ENCODE peak calls at places on chromosomes 11 and 22, in ten cellular contexts. One of them, this sample, is unnamed.

GRCh38 chr11:19849107-19849789 is 136.6 kb downstream of the NAV2 start:
- DNase-seq in IMR-90: peak; percentile 41
- DNase-seq in PC-9: no peak
- DNase-seq in prostate gland: no peak
- DNase-seq in fibroblast of lung: no peak
- DNase-seq in osteoblast: no peak
- DNase-seq in colonic mucosa: no peak
- DNase-seq in kidney: no peak
- DNase-seq in left ventricle myocardium inferior: peak; percentile 25
- DNase-seq in A549: no peak
- DNase-seq in this sample: no peak

GRCh38 chr22:42194953-42195352 is 64.3 kb upstream of the CYP2D6 start:
- DNase-seq in left ventricle myocardium inferior: no peak
- DNase-seq in colonic mucosa: no peak
- DNase-seq in kidney: no peak
- DNase-seq in prostate gland: no peak
- DNase-seq in osteoblast: no peak
- DNase-seq in PC-9: peak; percentile 95
- DNase-seq in A549: no peak
- DNase-seq in fibroblast of lung: no peak
- DNase-seq in IMR-90: no peak
- DNase-seq in this sample: no peak

GRCh38 chr11:128905345-128906184 is 14.4 kb downstream of the KCNJ5 start:
- DNase-seq in IMR-90: peak; percentile 26
- DNase-seq in prostate gland: peak; percentile 30
- DNase-seq in PC-9: peak; percentile 67
- DNase-seq in fibroblast of lung: peak; percentile 56
- DNase-seq in osteoblast: peak; percentile 90
- DNase-seq in A549: peak; percentile 70
- DNase-seq in kidney: peak; percentile 89
- DNase-seq in left ventricle myocardium inferior: no peak
- DNase-seq in colonic mucosa: peak; percentile 68
- DNase-seq in this sample: peak; percentile 90

GRCh38 chr11:111539426-111540113 is 950 bp upstream of the LAYN start:
- DNase-seq in colonic mucosa: no peak
- DNase-seq in kidney: no peak
- DNase-seq in left ventricle myocardium inferior: no peak
- DNase-seq in prostate gland: no peak
- DNase-seq in PC-9: no peak
- DNase-seq in IMR-90: no peak
- DNase-seq in fibroblast of lung: no peak
- DNase-seq in osteoblast: no peak
- DNase-seq in A549: no peak
- DNase-seq in this sample: no peak

GRCh38 chr22:47102648-47103047 is 340.2 kb downstream of the TBC1D22A start:
- DNase-seq in osteoblast: no peak
- DNase-seq in IMR-90: peak; percentile 12
- DNase-seq in kidney: no peak
- DNase-seq in PC-9: no peak
- DNase-seq in fibroblast of lung: no peak
- DNase-seq in colonic mucosa: no peak
- DNase-seq in A549: peak; percentile 10
- DNase-seq in left ventricle myocardium inferior: no peak
- DNase-seq in prostate gland: no peak
- DNase-seq in this sample: peak; percentile 78

GRCh38 chr22:30702856-30703255 is 8.2 kb downstream of the OSBP2 start:
- DNase-seq in IMR-90: no peak
- DNase-seq in left ventricle myocardium inferior: no peak
- DNase-seq in kidney: no peak
- DNase-seq in fibroblast of lung: no peak
- DNase-seq in PC-9: no peak
- DNase-seq in prostate gland: no peak
- DNase-seq in colonic mucosa: no peak
- DNase-seq in osteoblast: no peak
- DNase-seq in A549: no peak
- DNase-seq in this sample: no peak

GRCh38 chr11:126700773-126701554 is 299.6 kb downstream of the KIRREL3 start:
- DNase-seq in fibroblast of lung: peak; percentile 27
- DNase-seq in A549: peak; percentile 12
- DNase-seq in kidney: no peak
- DNase-seq in left ventricle myocardium inferior: no peak
- DNase-seq in colonic mucosa: no peak
- DNase-seq in prostate gland: no peak
- DNase-seq in PC-9: no peak
- DNase-seq in IMR-90: peak; percentile 28
- DNase-seq in osteoblast: no peak
- DNase-seq in this sample: no peak

GRCh38 chr22:25375683-25376082 is 156.2 kb downstream of the CRYBB2 start:
- DNase-seq in A549: no peak
- DNase-seq in left ventricle myocardium inferior: no peak
- DNase-seq in prostate gland: no peak
- DNase-seq in kidney: no peak
- DNase-seq in colonic mucosa: no peak
- DNase-seq in IMR-90: no peak
- DNase-seq in fibroblast of lung: no peak
- DNase-seq in osteoblast: peak; percentile 1
- DNase-seq in PC-9: no peak
- DNase-seq in this sample: peak; percentile 71

GRCh38 chr22:32804823-32805585 is 3.5 kb downstream of the TIMP3 start:
- DNase-seq in A549: no peak
- DNase-seq in left ventricle myocardium inferior: no peak
- DNase-seq in osteoblast: no peak
- DNase-seq in prostate gland: no peak
- DNase-seq in kidney: no peak
- DNase-seq in IMR-90: no peak
- DNase-seq in PC-9: no peak
- DNase-seq in colonic mucosa: no peak
- DNase-seq in fibroblast of lung: peak; percentile 25
- DNase-seq in this sample: no peak

GRCh38 chr11:125797641-125798040 is 9.7 kb downstream of the PATE3 start:
- DNase-seq in PC-9: no peak
- DNase-seq in prostate gland: no peak
- DNase-seq in IMR-90: no peak
- DNase-seq in fibroblast of lung: no peak
- DNase-seq in osteoblast: no peak
- DNase-seq in A549: no peak
- DNase-seq in colonic mucosa: no peak
- DNase-seq in left ventricle myocardium inferior: no peak
- DNase-seq in kidney: no peak
- DNase-seq in this sample: peak; percentile 71

GRCh38 chr11:1745701-1746320 is 4.6 kb downstream of the IFITM10 start:
- DNase-seq in fibroblast of lung: no peak
- DNase-seq in left ventricle myocardium inferior: no peak
- DNase-seq in prostate gland: no peak
- DNase-seq in A549: no peak
- DNase-seq in osteoblast: no peak
- DNase-seq in kidney: no peak
- DNase-seq in colonic mucosa: no peak
- DNase-seq in PC-9: no peak
- DNase-seq in IMR-90: no peak
- DNase-seq in this sample: no peak

GRCh38 chr11:1748467-1749019 is 1.9 kb downstream of the IFITM10 start:
- DNase-seq in kidney: no peak
- DNase-seq in colonic mucosa: no peak
- DNase-seq in osteoblast: no peak
- DNase-seq in IMR-90: no peak
- DNase-seq in A549: no peak
- DNase-seq in fibroblast of lung: no peak
- DNase-seq in prostate gland: no peak
- DNase-seq in PC-9: no peak
- DNase-seq in left ventricle myocardium inferior: no peak
- DNase-seq in this sample: no peak

GRCh38 chr11:1747753-1748466 is 2.5 kb downstream of the IFITM10 start:
- DNase-seq in PC-9: no peak
- DNase-seq in IMR-90: no peak
- DNase-seq in A549: no peak
- DNase-seq in prostate gland: no peak
- DNase-seq in kidney: peak; percentile 83
- DNase-seq in left ventricle myocardium inferior: peak; percentile 33
- DNase-seq in osteoblast: peak; percentile 95
- DNase-seq in fibroblast of lung: no peak
- DNase-seq in colonic mucosa: no peak
- DNase-seq in this sample: peak; percentile 61

GRCh38 chr11:1746516-1746931 is 3.9 kb downstream of the IFITM10 start:
- DNase-seq in kidney: no peak
- DNase-seq in PC-9: no peak
- DNase-seq in osteoblast: peak; percentile 93
- DNase-seq in IMR-90: no peak
- DNase-seq in A549: no peak
- DNase-seq in fibroblast of lung: no peak
- DNase-seq in colonic mucosa: peak; percentile 28
- DNase-seq in prostate gland: no peak
- DNase-seq in left ventricle myocardium inferior: peak; percentile 29
- DNase-seq in this sample: peak; percentile 36

DNA sequence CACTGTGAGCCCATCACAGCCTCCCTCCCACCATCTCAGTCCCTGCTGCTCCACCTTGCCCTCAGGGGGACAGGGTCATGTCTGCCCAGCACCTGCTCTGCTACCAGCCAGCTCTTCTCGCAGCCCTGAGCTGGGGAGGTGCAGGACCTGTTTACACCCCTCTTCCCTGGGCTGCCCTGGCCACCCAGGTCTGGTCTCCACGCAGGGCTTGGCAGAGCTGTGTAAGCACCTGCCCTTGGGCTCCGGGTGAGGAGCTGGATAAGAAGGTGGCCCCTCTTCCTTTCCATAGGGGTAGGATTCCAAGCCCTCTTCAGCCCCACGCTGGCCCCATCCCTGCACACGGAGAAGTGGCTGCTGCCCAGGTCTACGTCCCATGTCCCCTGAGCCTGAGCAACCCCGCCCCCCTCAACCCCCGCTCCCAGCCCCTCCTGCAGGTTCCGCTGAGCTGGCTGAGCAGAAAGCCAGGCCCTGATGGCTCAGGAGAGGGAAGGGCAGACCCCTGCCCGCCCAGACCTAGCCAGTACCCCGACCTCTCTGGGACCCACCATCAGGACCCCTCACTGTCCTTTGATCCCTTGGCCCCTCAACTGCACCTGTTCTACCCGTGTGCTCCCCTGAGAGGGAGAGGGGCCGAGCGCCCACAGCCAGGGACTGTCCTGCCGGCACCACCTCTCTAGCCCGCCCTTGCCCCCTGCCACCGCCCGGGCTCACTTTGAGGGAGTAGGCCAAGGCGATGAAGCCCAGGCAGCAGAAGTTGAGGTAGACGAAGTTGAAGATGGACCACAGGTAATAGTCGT is 3.2 kb downstream of the IFITM10 start:
- DNase-seq in osteoblast: peak; percentile 91
- DNase-seq in fibroblast of lung: no peak
- DNase-seq in prostate gland: no peak
- DNase-seq in A549: no peak
- DNase-seq in colonic mucosa: no peak
- DNase-seq in kidney: no peak
- DNase-seq in IMR-90: no peak
- DNase-seq in left ventricle myocardium inferior: no peak
- DNase-seq in PC-9: no peak
- DNase-seq in this sample: peak; percentile 41
- H3K27ac ChIP-seq in osteoblast: peak overlapping the region; percentile 97
- H3K27ac ChIP-seq in fibroblast of lung: no peak overlapping the region
- H3K27ac ChIP-seq in prostate gland: no peak overlapping the region
- H3K27ac ChIP-seq in A549: no peak overlapping the region
- H3K27ac ChIP-seq in colonic mucosa: no peak overlapping the region
- H3K27ac ChIP-seq in kidney: peak overlapping the region; percentile 36
- H3K27ac ChIP-seq in IMR-90: no peak overlapping the region
- H3K27ac ChIP-seq in left ventricle myocardium inferior: no peak overlapping the region
- H3K27ac ChIP-seq in PC-9: no peak overlapping the region
- H3K27ac ChIP-seq in this sample: no peak overlapping the region

DNA sequence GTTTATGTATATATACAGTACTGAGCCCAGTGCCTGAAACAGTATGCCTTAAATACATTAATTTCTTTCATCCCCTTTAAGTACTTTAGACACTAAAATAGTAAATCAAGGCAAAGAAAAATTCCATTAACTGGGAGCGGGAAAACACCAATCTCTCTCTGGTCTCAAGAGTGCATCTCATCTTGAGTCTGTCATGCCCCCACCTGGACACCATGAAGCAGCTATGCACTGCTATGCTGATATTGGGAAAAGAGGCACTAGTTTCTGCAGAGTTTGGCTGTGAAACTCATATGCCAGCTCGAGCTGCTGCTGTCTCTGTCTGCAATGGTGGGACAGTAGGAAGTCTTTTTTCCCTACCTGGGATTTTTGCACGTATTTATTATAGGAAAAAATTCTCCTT is 754.4 kb upstream of the RAG2 start:
- DNase-seq in kidney: no peak
- DNase-seq in PC-9: no peak
- DNase-seq in A549: no peak
- DNase-seq in fibroblast of lung: no peak
- DNase-seq in IMR-90: no peak
- DNase-seq in colonic mucosa: no peak
- DNase-seq in left ventricle myocardium inferior: no peak
- DNase-seq in osteoblast: no peak
- DNase-seq in prostate gland: no peak
- DNase-seq in this sample: no peak
- TF ChIP-seq CTCF in kidney: no peak
- TF ChIP-seq CTCF in PC-9: no peak
- TF ChIP-seq CTCF in A549: no peak
- TF ChIP-seq CTCF in fibroblast of lung: no peak
- TF ChIP-seq CTCF in IMR-90: no peak
- TF ChIP-seq CTCF in colonic mucosa: no peak
- TF ChIP-seq CTCF in left ventricle myocardium inferior: no peak
- TF ChIP-seq CTCF in osteoblast: no peak
- TF ChIP-seq CTCF in prostate gland: no peak
- TF ChIP-seq CTCF in this sample: peak; percentile 28

DNA sequence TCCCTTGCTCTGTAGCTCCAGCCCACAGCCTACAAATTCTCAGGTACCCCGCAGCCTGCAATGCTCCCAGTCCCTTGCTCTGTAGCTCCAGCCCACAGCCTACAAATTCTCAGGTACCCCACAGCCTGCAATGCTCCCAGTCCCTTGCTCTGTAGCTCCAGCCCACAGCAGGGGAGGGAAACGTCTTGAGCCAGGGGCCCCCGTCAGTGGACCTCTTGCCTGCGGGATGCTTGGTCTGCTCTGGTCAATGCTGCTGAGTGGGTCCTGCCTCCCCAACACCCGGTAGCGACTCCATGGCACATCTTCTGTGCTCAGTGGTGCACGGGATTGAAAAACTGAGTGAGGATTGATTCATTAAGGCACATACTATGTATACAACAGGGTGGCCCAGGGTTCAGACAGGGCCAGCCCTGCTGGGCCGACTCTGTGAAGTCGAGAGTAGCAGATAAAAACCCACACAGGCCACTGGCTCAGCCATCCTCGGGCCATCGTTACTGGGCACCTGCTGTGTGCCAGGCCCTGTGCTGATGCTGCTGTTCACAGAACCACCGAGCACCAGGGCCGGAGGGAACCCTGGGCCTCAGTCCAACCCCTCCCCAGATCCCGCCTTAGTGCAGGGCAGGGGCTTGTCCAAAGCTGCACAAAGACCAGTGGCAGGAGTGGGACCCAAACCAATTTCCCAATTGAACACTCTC is 69.7 kb downstream of the MYO7A start:
- DNase-seq in fibroblast of lung: no peak
- DNase-seq in osteoblast: peak; percentile 42
- DNase-seq in PC-9: no peak
- DNase-seq in kidney: peak; percentile 64
- DNase-seq in colonic mucosa: no peak
- DNase-seq in prostate gland: no peak
- DNase-seq in A549: no peak
- DNase-seq in left ventricle myocardium inferior: no peak
- DNase-seq in IMR-90: no peak
- DNase-seq in this sample: no peak
- H3K4me1 ChIP-seq in fibroblast of lung: no peaks in the 10 kb centered on the region
- H3K4me1 ChIP-seq in osteoblast: no peaks in the 10 kb centered on the region
- H3K4me1 ChIP-seq in PC-9: no peaks in the 10 kb centered on the region
- H3K4me1 ChIP-seq in kidney: no peaks in the 10 kb centered on the region
- H3K4me1 ChIP-seq in colonic mucosa: no peaks in the 10 kb centered on the region
- H3K4me1 ChIP-seq in prostate gland: no peaks in the 10 kb centered on the region
- H3K4me1 ChIP-seq in A549: no peaks in the 10 kb centered on the region
- H3K4me1 ChIP-seq in left ventricle myocardium inferior: peaks cover 12% of the 10 kb centered on the region
- H3K4me1 ChIP-seq in IMR-90: no peaks in the 10 kb centered on the region
- H3K4me1 ChIP-seq in this sample: no peaks in the 10 kb centered on the region

GRCh38 chr11:67056267-67056639 is 394 bp upstream of the RHOD start:
- DNase-seq in left ventricle myocardium inferior: no peak
- DNase-seq in prostate gland: no peak
- DNase-seq in kidney: no peak
- DNase-seq in colonic mucosa: no peak
- DNase-seq in A549: no peak
- DNase-seq in fibroblast of lung: no peak
- DNase-seq in PC-9: peak; percentile 23
- DNase-seq in IMR-90: no peak
- DNase-seq in osteoblast: peak; percentile 78
- DNase-seq in this sample: no peak
- H3K27ac ChIP-seq in left ventricle myocardium inferior: peak overlapping the region; percentile 89
- H3K27ac ChIP-seq in prostate gland: peak overlapping the region; percentile 66
- H3K27ac ChIP-seq in kidney: peak overlapping the region; percentile 24
- H3K27ac ChIP-seq in colonic mucosa: peak overlapping the region; percentile 11
- H3K27ac ChIP-seq in A549: peak overlapping the region; percentile 91
- H3K27ac ChIP-seq in fibroblast of lung: no peak overlapping the region
- H3K27ac ChIP-seq in PC-9: peak overlapping the region; percentile 74
- H3K27ac ChIP-seq in IMR-90: peak overlapping the region; percentile 34
- H3K27ac ChIP-seq in osteoblast: peak overlapping the region; percentile 70
- H3K27ac ChIP-seq in this sample: no peak overlapping the region

This sample was measured in endodermal cell.